ENCODE peak calls at places on chromosomes 11 and 22, in four cellular contexts. H is amygdala; N is stimulated activated CD4-positive, alpha-beta T cell treated with anti-CD3 and anti-CD28 coated beads, Interleukin-2, amount 100 ng/mL, for 48 hours; T is GM23248. F is an unnamed sample.

GRCh38 chr11:3135491-3136440 is 29.3 kb downstream of the OSBPL5 start:
- DNase-seq in H (no peak), N (no peak), T (no peak), F (peak)

GRCh38 chr11:130634981-130635473 is 186.6 kb downstream of the ADAMTS15 start:
- DNase-seq in N (no peak), H (no peak), T (peak), F (no peak)

GRCh38 chr11:86244063-86244521 is 461 bp upstream of the EED start:
- DNase-seq in T (peak), N (peak), H (no peak), F (peak)

GRCh38 chr11:45872513-45873356 is 12.7 kb upstream of the MAPK8IP1 start:
- DNase-seq in H (no peak), N (peak), T (peak), F (no peak)

GRCh38 chr22:30328466-30329049 is 1.8 kb upstream of the TBC1D10A start:
- DNase-seq in N (no peak), H (no peak), T (no peak), F (no peak)

GRCh38 chr11:35943761-35944502 is at the start of gene LDLRAD3:
- DNase-seq in H (no peak), N (peak), T (peak), F (peak)

GRCh38 chr11:57356179-57356757 is 18.1 kb downstream of the P2RX3 start:
- DNase-seq in T (no peak), N (no peak), H (no peak), F (no peak)

GRCh38 chr11:69217276-69218105 is 61.8 kb downstream of the SMIM38 start:
- DNase-seq in T (no peak), H (no peak), N (no peak), F (no peak)

GRCh38 chr22:25844601-25845000 is 102.6 kb downstream of the MYO18B start:
- DNase-seq in T (no peak), N (no peak), H (no peak), F (no peak)

GRCh38 chr11:67439321-67440228 is 2.1 kb upstream of the PTPRCAP start:
- DNase-seq in H (no peak), N (no peak), T (peak), F (no peak)

GRCh38 chr11:104912102-104912501 is 13.8 kb upstream of the CASP12 start:
- DNase-seq in T (no peak), H (no peak), N (no peak), F (no peak)

GRCh38 chr22:43187171-43188099 is 501 bp upstream of the TTLL12 start:
- DNase-seq in H (peak), N (peak), T (peak), F (peak)

GRCh38 chr11:15688351-15688792 is 573.6 kb downstream of the INSC start:
- DNase-seq in H (no peak), T (peak), N (no peak), F (no peak)

GRCh38 chr11:45676522-45677095 is 11.2 kb upstream of the CHST1 start:
- DNase-seq in N (no peak), H (no peak), T (no peak), F (no peak)

GRCh38 chr11:25928076-25928475 is 403.9 kb upstream of the ANO3 start:
- DNase-seq in T (no peak), N (no peak), H (no peak), F (no peak)

GRCh38 chr11:44258190-44258489 is 51.8 kb downstream of the ALX4 start:
- DNase-seq in H (no peak), N (no peak), T (peak), F (no peak)

GRCh38 chr11:127017482-127017881 is 16.9 kb upstream of the KIRREL3 start:
- DNase-seq in T (peak), N (no peak), H (no peak), F (no peak)

GRCh38 chr11:83389975-83390374 is 103.8 kb upstream of the CCDC90B start:
- DNase-seq in T (no peak), H (no peak), N (no peak), F (no peak)

GRCh38 chr11:103680861-103681260 is 355.6 kb upstream of the DDI1 start:
- DNase-seq in H (no peak), T (no peak), N (no peak), F (no peak)